ENCODE peak calls at places on chromosomes 2 and 18, in nine cellular contexts. One of them, this sample, is unnamed.

GRCh38 chr2:1728821-1729220 is 15.5 kb downstream of the PXDN start:
- DNase-seq in fibroblast of pulmonary artery: no peak
- DNase-seq in lower leg skin: peak; percentile 82
- DNase-seq in cardiac muscle cell: peak; percentile 21
- DNase-seq in naive thymus-derived CD4-positive, alpha-beta T cell: no peak
- DNase-seq in PC-9: peak; percentile 33
- DNase-seq in cardiac fibroblast: no peak
- DNase-seq in neuronal stem cell: no peak
- DNase-seq in kidney: peak; percentile 79
- DNase-seq in this sample: no peak

GRCh38 chr18:35276276-35276675 is 13.8 kb downstream of the ZSCAN30 start:
- DNase-seq in cardiac fibroblast: no peak
- DNase-seq in naive thymus-derived CD4-positive, alpha-beta T cell: no peak
- DNase-seq in fibroblast of pulmonary artery: no peak
- DNase-seq in PC-9: no peak
- DNase-seq in neuronal stem cell: no peak
- DNase-seq in kidney: no peak
- DNase-seq in cardiac muscle cell: no peak
- DNase-seq in lower leg skin: no peak
- DNase-seq in this sample: no peak

GRCh38 chr2:237268004-237268708 is 145.8 kb downstream of the COL6A3 start:
- DNase-seq in kidney: no peak
- DNase-seq in fibroblast of pulmonary artery: no peak
- DNase-seq in lower leg skin: no peak
- DNase-seq in cardiac fibroblast: no peak
- DNase-seq in naive thymus-derived CD4-positive, alpha-beta T cell: no peak
- DNase-seq in cardiac muscle cell: no peak
- DNase-seq in PC-9: no peak
- DNase-seq in neuronal stem cell: no peak
- DNase-seq in this sample: no peak

GRCh38 chr2:239145601-239146000 is 255.2 kb downstream of the HDAC4 start:
- DNase-seq in lower leg skin: no peak
- DNase-seq in cardiac muscle cell: no peak
- DNase-seq in fibroblast of pulmonary artery: no peak
- DNase-seq in cardiac fibroblast: no peak
- DNase-seq in kidney: peak; percentile 14
- DNase-seq in naive thymus-derived CD4-positive, alpha-beta T cell: no peak
- DNase-seq in PC-9: no peak
- DNase-seq in neuronal stem cell: no peak
- DNase-seq in this sample: no peak

GRCh38 chr2:131042161-131042775 is 51.0 kb downstream of the FAM168B start:
- DNase-seq in naive thymus-derived CD4-positive, alpha-beta T cell: no peak
- DNase-seq in kidney: no peak
- DNase-seq in lower leg skin: peak; percentile 83
- DNase-seq in cardiac muscle cell: no peak
- DNase-seq in PC-9: no peak
- DNase-seq in neuronal stem cell: no peak
- DNase-seq in cardiac fibroblast: no peak
- DNase-seq in fibroblast of pulmonary artery: no peak
- DNase-seq in this sample: no peak

GRCh38 chr2:124699001-124699565 is 674.0 kb downstream of the CNTNAP5 start:
- DNase-seq in fibroblast of pulmonary artery: no peak
- DNase-seq in cardiac muscle cell: no peak
- DNase-seq in PC-9: no peak
- DNase-seq in lower leg skin: no peak
- DNase-seq in cardiac fibroblast: no peak
- DNase-seq in neuronal stem cell: no peak
- DNase-seq in kidney: no peak
- DNase-seq in naive thymus-derived CD4-positive, alpha-beta T cell: no peak
- DNase-seq in this sample: no peak

GRCh38 chr2:109690457-109690821 is 76.3 kb downstream of the SOWAHC start:
- DNase-seq in cardiac muscle cell: no peak
- DNase-seq in cardiac fibroblast: no peak
- DNase-seq in neuronal stem cell: no peak
- DNase-seq in kidney: no peak
- DNase-seq in naive thymus-derived CD4-positive, alpha-beta T cell: no peak
- DNase-seq in lower leg skin: peak; percentile 76
- DNase-seq in PC-9: no peak
- DNase-seq in fibroblast of pulmonary artery: no peak
- DNase-seq in this sample: no peak

GRCh38 chr2:26940001-26940400 is 30.4 kb upstream of the MAPRE3 start:
- DNase-seq in PC-9: no peak
- DNase-seq in kidney: no peak
- DNase-seq in naive thymus-derived CD4-positive, alpha-beta T cell: no peak
- DNase-seq in cardiac fibroblast: no peak
- DNase-seq in fibroblast of pulmonary artery: no peak
- DNase-seq in neuronal stem cell: no peak
- DNase-seq in lower leg skin: peak; percentile 58
- DNase-seq in cardiac muscle cell: no peak
- DNase-seq in this sample: no peak

GRCh38 chr2:85437488-85438290 is 19.2 kb downstream of the SH2D6 start:
- DNase-seq in naive thymus-derived CD4-positive, alpha-beta T cell: peak; percentile 75
- DNase-seq in neuronal stem cell: peak; percentile 53
- DNase-seq in cardiac fibroblast: peak; percentile 84
- DNase-seq in fibroblast of pulmonary artery: peak; percentile 94
- DNase-seq in PC-9: no peak
- DNase-seq in cardiac muscle cell: peak; percentile 90
- DNase-seq in kidney: peak; percentile 97
- DNase-seq in lower leg skin: peak; percentile 98
- DNase-seq in this sample: no peak

GRCh38 chr18:43078485-43079092 is 36.9 kb downstream of the RIT2 start:
- DNase-seq in cardiac muscle cell: no peak
- DNase-seq in kidney: no peak
- DNase-seq in neuronal stem cell: no peak
- DNase-seq in fibroblast of pulmonary artery: no peak
- DNase-seq in PC-9: no peak
- DNase-seq in cardiac fibroblast: no peak
- DNase-seq in lower leg skin: no peak
- DNase-seq in naive thymus-derived CD4-positive, alpha-beta T cell: no peak
- DNase-seq in this sample: no peak

GRCh38 chr2:206211657-206212255 is 52.1 kb downstream of the EEF1B2 start:
- DNase-seq in neuronal stem cell: no peak
- DNase-seq in PC-9: peak; percentile 77
- DNase-seq in lower leg skin: no peak
- DNase-seq in cardiac fibroblast: peak; percentile 85
- DNase-seq in naive thymus-derived CD4-positive, alpha-beta T cell: no peak
- DNase-seq in fibroblast of pulmonary artery: peak; percentile 64
- DNase-seq in cardiac muscle cell: peak; percentile 63
- DNase-seq in kidney: no peak
- DNase-seq in this sample: no peak

GRCh38 chr2:159938375-159938774 is 124.0 kb downstream of the PLA2R1 start:
- DNase-seq in fibroblast of pulmonary artery: no peak
- DNase-seq in cardiac fibroblast: no peak
- DNase-seq in naive thymus-derived CD4-positive, alpha-beta T cell: no peak
- DNase-seq in kidney: no peak
- DNase-seq in cardiac muscle cell: no peak
- DNase-seq in lower leg skin: no peak
- DNase-seq in PC-9: no peak
- DNase-seq in neuronal stem cell: no peak
- DNase-seq in this sample: no peak

GRCh38 chr2:207724113-207724512 is 12.7 kb downstream of the CCNYL1 start:
- DNase-seq in cardiac muscle cell: no peak
- DNase-seq in neuronal stem cell: no peak
- DNase-seq in lower leg skin: no peak
- DNase-seq in fibroblast of pulmonary artery: no peak
- DNase-seq in naive thymus-derived CD4-positive, alpha-beta T cell: no peak
- DNase-seq in kidney: no peak
- DNase-seq in PC-9: no peak
- DNase-seq in cardiac fibroblast: no peak
- DNase-seq in this sample: no peak

GRCh38 chr2:222025891-222026271 is 272.9 kb downstream of the PAX3 start:
- DNase-seq in cardiac fibroblast: no peak
- DNase-seq in fibroblast of pulmonary artery: no peak
- DNase-seq in lower leg skin: no peak
- DNase-seq in naive thymus-derived CD4-positive, alpha-beta T cell: no peak
- DNase-seq in PC-9: no peak
- DNase-seq in neuronal stem cell: no peak
- DNase-seq in kidney: no peak
- DNase-seq in cardiac muscle cell: no peak
- DNase-seq in this sample: no peak

GRCh38 chr18:49628119-49628518 is 66.3 kb downstream of the LIPG start:
- DNase-seq in naive thymus-derived CD4-positive, alpha-beta T cell: no peak
- DNase-seq in neuronal stem cell: no peak
- DNase-seq in lower leg skin: no peak
- DNase-seq in PC-9: peak; percentile 82
- DNase-seq in fibroblast of pulmonary artery: peak; percentile 42
- DNase-seq in cardiac muscle cell: no peak
- DNase-seq in cardiac fibroblast: peak; percentile 39
- DNase-seq in kidney: no peak
- DNase-seq in this sample: no peak

GRCh38 chr2:55232863-55233657 is 572 bp downstream of the RPS27A start:
- DNase-seq in fibroblast of pulmonary artery: peak; percentile 26
- DNase-seq in PC-9: peak; percentile 45
- DNase-seq in lower leg skin: no peak
- DNase-seq in naive thymus-derived CD4-positive, alpha-beta T cell: peak; percentile 38
- DNase-seq in neuronal stem cell: no peak
- DNase-seq in cardiac muscle cell: peak; percentile 36
- DNase-seq in cardiac fibroblast: peak; percentile 37
- DNase-seq in kidney: peak; percentile 79
- DNase-seq in this sample: no peak

GRCh38 chr2:150625741-150626140 is 138.3 kb upstream of the RND3 start:
- DNase-seq in cardiac muscle cell: no peak
- DNase-seq in neuronal stem cell: no peak
- DNase-seq in kidney: no peak
- DNase-seq in cardiac fibroblast: peak; percentile 36
- DNase-seq in naive thymus-derived CD4-positive, alpha-beta T cell: no peak
- DNase-seq in fibroblast of pulmonary artery: no peak
- DNase-seq in lower leg skin: no peak
- DNase-seq in PC-9: no peak
- DNase-seq in this sample: no peak

GRCh38 chr2:208586516-208586915 is 179.9 kb downstream of the PTH2R start:
- DNase-seq in fibroblast of pulmonary artery: no peak
- DNase-seq in PC-9: no peak
- DNase-seq in cardiac fibroblast: no peak
- DNase-seq in kidney: no peak
- DNase-seq in lower leg skin: no peak
- DNase-seq in neuronal stem cell: no peak
- DNase-seq in naive thymus-derived CD4-positive, alpha-beta T cell: no peak
- DNase-seq in cardiac muscle cell: no peak
- DNase-seq in this sample: no peak

GRCh38 chr2:67871696-67872320 is 191.0 kb downstream of the C1D start:
- DNase-seq in cardiac muscle cell: peak; percentile 78
- DNase-seq in naive thymus-derived CD4-positive, alpha-beta T cell: no peak
- DNase-seq in lower leg skin: no peak
- DNase-seq in fibroblast of pulmonary artery: peak; percentile 83
- DNase-seq in kidney: peak; percentile 84
- DNase-seq in cardiac fibroblast: peak; percentile 84
- DNase-seq in neuronal stem cell: no peak
- DNase-seq in PC-9: no peak
- DNase-seq in this sample: no peak

GRCh38 chr18:63017977-63018376 is 301.6 kb downstream of the BCL2 start:
- DNase-seq in lower leg skin: no peak
- DNase-seq in cardiac muscle cell: no peak
- DNase-seq in neuronal stem cell: no peak
- DNase-seq in cardiac fibroblast: no peak
- DNase-seq in fibroblast of pulmonary artery: no peak
- DNase-seq in PC-9: no peak
- DNase-seq in naive thymus-derived CD4-positive, alpha-beta T cell: no peak
- DNase-seq in kidney: no peak
- DNase-seq in this sample: no peak

DNA sequence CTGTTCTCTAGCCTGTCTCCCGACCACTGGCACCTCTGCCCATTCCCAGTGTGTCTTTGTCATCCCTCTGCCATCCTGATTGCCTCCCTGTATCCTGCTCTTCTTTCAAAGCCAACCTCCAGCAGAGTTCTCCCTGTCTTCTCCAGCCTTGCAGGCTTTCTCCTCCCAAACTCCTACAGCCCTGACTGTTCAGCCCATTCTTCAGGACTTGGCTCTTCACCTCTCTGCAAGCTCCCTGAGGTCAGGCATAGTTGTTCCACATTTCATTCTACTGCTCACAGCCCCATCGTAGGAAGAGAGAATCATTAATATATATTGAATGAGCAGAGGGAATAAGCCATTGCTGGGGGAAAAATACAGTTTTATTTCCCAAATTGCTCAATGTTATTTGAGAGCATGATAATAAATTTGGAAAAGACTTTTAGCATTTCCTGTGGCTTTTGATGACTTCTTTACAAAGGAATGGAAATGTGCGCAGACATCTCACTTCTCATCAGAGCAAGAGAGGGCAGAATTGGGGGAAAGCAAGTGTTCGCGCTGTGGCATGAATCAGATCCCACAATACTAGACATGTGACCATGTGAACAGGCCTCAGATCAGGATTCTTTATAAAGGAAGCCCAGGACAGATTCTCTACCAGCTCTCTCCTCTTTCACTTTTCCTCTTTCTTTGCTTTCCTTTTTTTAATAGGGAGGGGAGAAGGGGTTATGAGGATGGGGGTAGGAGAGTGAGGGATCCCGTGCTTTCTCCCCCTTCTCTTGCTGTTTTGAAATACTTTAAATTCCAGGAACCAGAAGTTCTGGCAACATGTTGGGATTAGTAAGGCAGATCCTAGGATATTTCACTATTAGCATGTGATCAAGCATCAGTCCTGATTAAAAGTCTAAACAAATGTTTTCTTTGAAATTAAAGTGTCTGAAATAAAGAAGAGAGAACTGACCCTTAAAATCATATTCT is 37.5 kb downstream of the EPAS1 start:
- DNase-seq in neuronal stem cell: no peak
- DNase-seq in lower leg skin: no peak
- DNase-seq in fibroblast of pulmonary artery: peak; percentile 92
- DNase-seq in naive thymus-derived CD4-positive, alpha-beta T cell: no peak
- DNase-seq in cardiac muscle cell: peak; percentile 91
- DNase-seq in cardiac fibroblast: peak; percentile 99
- DNase-seq in PC-9: no peak
- DNase-seq in kidney: no peak
- DNase-seq in this sample: no peak
- H3K4me3 ChIP-seq in neuronal stem cell: no peak overlapping the region
- H3K4me3 ChIP-seq in lower leg skin: no peak overlapping the region
- H3K4me3 ChIP-seq in fibroblast of pulmonary artery: peak overlapping the region; percentile 42
- H3K4me3 ChIP-seq in naive thymus-derived CD4-positive, alpha-beta T cell: no peak overlapping the region
- H3K4me3 ChIP-seq in cardiac muscle cell: no peak overlapping the region
- H3K4me3 ChIP-seq in cardiac fibroblast: peak overlapping the region; percentile 14
- H3K4me3 ChIP-seq in PC-9: no peak overlapping the region
- H3K4me3 ChIP-seq in kidney: peak overlapping the region; percentile 7
- H3K4me3 ChIP-seq in this sample: no peak overlapping the region

GRCh38 chr2:82333697-82334096 is 2029.1 kb upstream of the LRRTM1 start:
- DNase-seq in fibroblast of pulmonary artery: no peak
- DNase-seq in cardiac fibroblast: no peak
- DNase-seq in naive thymus-derived CD4-positive, alpha-beta T cell: no peak
- DNase-seq in neuronal stem cell: no peak
- DNase-seq in PC-9: no peak
- DNase-seq in kidney: no peak
- DNase-seq in lower leg skin: no peak
- DNase-seq in cardiac muscle cell: no peak
- DNase-seq in this sample: no peak
- H3K4me3 ChIP-seq in fibroblast of pulmonary artery: no peak overlapping the region
- H3K4me3 ChIP-seq in cardiac fibroblast: no peak overlapping the region
- H3K4me3 ChIP-seq in naive thymus-derived CD4-positive, alpha-beta T cell: no peak overlapping the region
- H3K4me3 ChIP-seq in neuronal stem cell: no peak overlapping the region
- H3K4me3 ChIP-seq in PC-9: no peak overlapping the region
- H3K4me3 ChIP-seq in kidney: no peak overlapping the region
- H3K4me3 ChIP-seq in lower leg skin: no peak overlapping the region
- H3K4me3 ChIP-seq in cardiac muscle cell: no peak overlapping the region
- H3K4me3 ChIP-seq in this sample: no peak overlapping the region

GRCh38 chr2:30266051-30266621 is 34.8 kb downstream of the LBH start:
- DNase-seq in neuronal stem cell: no peak
- DNase-seq in PC-9: no peak
- DNase-seq in fibroblast of pulmonary artery: no peak
- DNase-seq in cardiac muscle cell: peak; percentile 19
- DNase-seq in naive thymus-derived CD4-positive, alpha-beta T cell: peak; percentile 79
- DNase-seq in kidney: no peak
- DNase-seq in lower leg skin: no peak
- DNase-seq in cardiac fibroblast: peak; percentile 24
- DNase-seq in this sample: no peak
- H3K4me3 ChIP-seq in neuronal stem cell: no peak overlapping the region
- H3K4me3 ChIP-seq in PC-9: no peak overlapping the region
- H3K4me3 ChIP-seq in fibroblast of pulmonary artery: no peak overlapping the region
- H3K4me3 ChIP-seq in cardiac muscle cell: no peak overlapping the region
- H3K4me3 ChIP-seq in naive thymus-derived CD4-positive, alpha-beta T cell: peak overlapping the region; percentile 44
- H3K4me3 ChIP-seq in kidney: no peak overlapping the region
- H3K4me3 ChIP-seq in lower leg skin: no peak overlapping the region
- H3K4me3 ChIP-seq in cardiac fibroblast: no peak overlapping the region
- H3K4me3 ChIP-seq in this sample: no peak overlapping the region

GRCh38 chr2:69177785-69178636 is 165.0 kb downstream of the ANTXR1 start:
- DNase-seq in PC-9: peak; percentile 68
- DNase-seq in cardiac muscle cell: peak; percentile 99
- DNase-seq in neuronal stem cell: peak; percentile 89
- DNase-seq in naive thymus-derived CD4-positive, alpha-beta T cell: no peak
- DNase-seq in lower leg skin: peak; percentile 98
- DNase-seq in kidney: peak; percentile 97
- DNase-seq in fibroblast of pulmonary artery: peak; percentile 99
- DNase-seq in cardiac fibroblast: peak; percentile 98
- DNase-seq in this sample: no peak
- H3K4me3 ChIP-seq in PC-9: peak overlapping the region; percentile 1
- H3K4me3 ChIP-seq in cardiac muscle cell: no peak overlapping the region
- H3K4me3 ChIP-seq in neuronal stem cell: no peak overlapping the region
- H3K4me3 ChIP-seq in naive thymus-derived CD4-positive, alpha-beta T cell: no peak overlapping the region
- H3K4me3 ChIP-seq in lower leg skin: no peak overlapping the region
- H3K4me3 ChIP-seq in kidney: no peak overlapping the region
- H3K4me3 ChIP-seq in fibroblast of pulmonary artery: no peak overlapping the region
- H3K4me3 ChIP-seq in cardiac fibroblast: no peak overlapping the region
- H3K4me3 ChIP-seq in this sample: no peak overlapping the region